ENCODE peak calls at places on chromosomes 4 and X, in five cellular contexts. One of them, this sample, is unnamed.

GRCh38 chrX:118983513-118983912 is 9.1 kb downstream of the LONRF3 start:
- DNase-seq in amniotic stem cell: no peak
- DNase-seq in progenitor cell of endocrine pancreas: no peak
- DNase-seq in G401: no peak
- DNase-seq in NCI-H510A treated with DMSO at 0.1 percent for 48 hours: no peak
- DNase-seq in this sample: no peak

GRCh38 chrX:120824021-120824420 is 51.6 kb downstream of the CT47B1 start:
- DNase-seq in amniotic stem cell: no peak
- DNase-seq in progenitor cell of endocrine pancreas: no peak
- DNase-seq in G401: no peak
- DNase-seq in NCI-H510A treated with DMSO at 0.1 percent for 48 hours: no peak
- DNase-seq in this sample: no peak

GRCh38 chrX:100353326-100353725 is 56.7 kb downstream of the PCDH19 start:
- DNase-seq in amniotic stem cell: no peak
- DNase-seq in progenitor cell of endocrine pancreas: no peak
- DNase-seq in G401: no peak
- DNase-seq in NCI-H510A treated with DMSO at 0.1 percent for 48 hours: no peak
- DNase-seq in this sample: no peak

GRCh38 chrX:140572724-140573123 is 67.9 kb upstream of the SOX3 start:
- DNase-seq in amniotic stem cell: no peak
- DNase-seq in progenitor cell of endocrine pancreas: peak; percentile 34
- DNase-seq in G401: peak; percentile 2
- DNase-seq in NCI-H510A treated with DMSO at 0.1 percent for 48 hours: no peak
- DNase-seq in this sample: peak; percentile 6

GRCh38 chr4:140609548-140610425 is 41.0 kb upstream of the UCP1 start:
- DNase-seq in amniotic stem cell: peak; percentile 31
- DNase-seq in progenitor cell of endocrine pancreas: no peak
- DNase-seq in G401: peak; percentile 30
- DNase-seq in NCI-H510A treated with DMSO at 0.1 percent for 48 hours: peak; percentile 54
- DNase-seq in this sample: peak; percentile 85

GRCh38 chr4:1265351-1265750 is 16.4 kb upstream of the CTBP1 start:
- DNase-seq in amniotic stem cell: no peak
- DNase-seq in progenitor cell of endocrine pancreas: no peak
- DNase-seq in G401: no peak
- DNase-seq in NCI-H510A treated with DMSO at 0.1 percent for 48 hours: no peak
- DNase-seq in this sample: no peak

GRCh38 chr4:114383055-114383454 is 215.6 kb upstream of the UGT8 start:
- DNase-seq in amniotic stem cell: no peak
- DNase-seq in progenitor cell of endocrine pancreas: no peak
- DNase-seq in G401: no peak
- DNase-seq in NCI-H510A treated with DMSO at 0.1 percent for 48 hours: no peak
- DNase-seq in this sample: no peak

GRCh38 chr4:99693164-99693563 is 35.5 kb upstream of the C4orf54 start:
- DNase-seq in amniotic stem cell: no peak
- DNase-seq in progenitor cell of endocrine pancreas: no peak
- DNase-seq in G401: no peak
- DNase-seq in NCI-H510A treated with DMSO at 0.1 percent for 48 hours: no peak
- DNase-seq in this sample: no peak

GRCh38 chr4:8292388-8293107 is 23.0 kb downstream of the HTRA3 start:
- DNase-seq in amniotic stem cell: no peak
- DNase-seq in progenitor cell of endocrine pancreas: no peak
- DNase-seq in G401: no peak
- DNase-seq in NCI-H510A treated with DMSO at 0.1 percent for 48 hours: no peak
- DNase-seq in this sample: no peak

GRCh38 chr4:143336828-143337599 is at the start of gene GAB1:
- DNase-seq in amniotic stem cell: peak; percentile 56
- DNase-seq in progenitor cell of endocrine pancreas: peak; percentile 63
- DNase-seq in G401: peak; percentile 46
- DNase-seq in NCI-H510A treated with DMSO at 0.1 percent for 48 hours: peak; percentile 51
- DNase-seq in this sample: no peak

GRCh38 chr4:168679397-168680176 is 182.7 kb downstream of the PALLD start:
- DNase-seq in amniotic stem cell: peak; percentile 48
- DNase-seq in progenitor cell of endocrine pancreas: no peak
- DNase-seq in G401: no peak
- DNase-seq in NCI-H510A treated with DMSO at 0.1 percent for 48 hours: no peak
- DNase-seq in this sample: no peak

GRCh38 chr4:105352826-105353225 is 121.0 kb downstream of the PPA2 start:
- DNase-seq in amniotic stem cell: no peak
- DNase-seq in progenitor cell of endocrine pancreas: no peak
- DNase-seq in G401: no peak
- DNase-seq in NCI-H510A treated with DMSO at 0.1 percent for 48 hours: no peak
- DNase-seq in this sample: no peak

GRCh38 chr4:153432971-153433752 is 33.0 kb upstream of the TMEM131L start:
- DNase-seq in amniotic stem cell: no peak
- DNase-seq in progenitor cell of endocrine pancreas: no peak
- DNase-seq in G401: peak; percentile 6
- DNase-seq in NCI-H510A treated with DMSO at 0.1 percent for 48 hours: peak; percentile 6
- DNase-seq in this sample: peak; percentile 78

GRCh38 chrX:110212299-110212698 is 105.6 kb downstream of the AMMECR1 start:
- DNase-seq in amniotic stem cell: no peak
- DNase-seq in progenitor cell of endocrine pancreas: no peak
- DNase-seq in G401: no peak
- DNase-seq in NCI-H510A treated with DMSO at 0.1 percent for 48 hours: no peak
- DNase-seq in this sample: peak; percentile 7

GRCh38 chrX:151386838-151387459 is 10.1 kb upstream of the VMA21 start:
- DNase-seq in amniotic stem cell: no peak
- DNase-seq in progenitor cell of endocrine pancreas: no peak
- DNase-seq in G401: no peak
- DNase-seq in NCI-H510A treated with DMSO at 0.1 percent for 48 hours: no peak
- DNase-seq in this sample: no peak

GRCh38 chr4:9953089-9953488 is 68.2 kb downstream of the SLC2A9 start:
- DNase-seq in amniotic stem cell: no peak
- DNase-seq in progenitor cell of endocrine pancreas: no peak
- DNase-seq in G401: no peak
- DNase-seq in NCI-H510A treated with DMSO at 0.1 percent for 48 hours: no peak
- DNase-seq in this sample: no peak

GRCh38 chr4:5757536-5757935 is 46.5 kb downstream of the EVC start:
- DNase-seq in amniotic stem cell: no peak
- DNase-seq in progenitor cell of endocrine pancreas: no peak
- DNase-seq in G401: no peak
- DNase-seq in NCI-H510A treated with DMSO at 0.1 percent for 48 hours: no peak
- DNase-seq in this sample: no peak

This sample was measured in COLO829.